ENCODE peak calls at places on chromosomes 4 and X, in seven cellular contexts. L, R, I, F, G, S and N are unnamed samples.
A peak's percentile ranks its signal among the peaks of the same experiment; 100 is the strongest.

GRCh38 chrX:78944351-78944750 is 840 bp upstream of the P2RY10 start:
- DNase-seq in L (no peak), R (no peak), I (no peak), F (no peak), G (no peak), S (no peak), N (no peak)

GRCh38 chr4:61500883-61501282 is 300.8 kb downstream of the ADGRL3 start:
- DNase-seq in L (no peak), R (peak; percentile 51), I (no peak), F (no peak), G (no peak), S (no peak), N (peak; percentile 41)

GRCh38 chr4:108834787-108835384 is 72.0 kb upstream of the ETNPPL start:
- DNase-seq in L (no peak), R (peak; percentile 67), I (no peak), F (no peak), G (no peak), S (peak; percentile 32), N (peak; percentile 67)

GRCh38 chr4:76311896-76312331 is 5.4 kb downstream of the STBD1 start:
- DNase-seq in L (no peak), R (no peak), I (no peak), F (no peak), G (no peak), S (peak; percentile 64), N (peak; percentile 18)

GRCh38 chr4:138232364-138232763 is 9.8 kb downstream of the SLC7A11 start:
- DNase-seq in L (no peak), R (no peak), I (no peak), F (no peak), G (no peak), S (no peak), N (no peak)

GRCh38 chr4:22502895-22503814 is 12.7 kb downstream of the ADGRA3 start:
- DNase-seq in L (no peak), R (peak; percentile 65), I (no peak), F (no peak), G (no peak), S (no peak), N (no peak)

GRCh38 chrX:52923781-52924241 is 26.7 kb downstream of the FAM156B start:
- DNase-seq in L (no peak), R (peak; percentile 63), I (no peak), F (peak; percentile 12), G (no peak), S (peak; percentile 65), N (peak; percentile 54)

GRCh38 chrX:3576886-3577516 is 136.4 kb downstream of the PRKX start:
- DNase-seq in L (no peak), R (no peak), I (no peak), F (no peak), G (no peak), S (peak; percentile 1), N (no peak)

GRCh38 chrX:155094468-155095061 is 23.3 kb downstream of the BRCC3 start:
- DNase-seq in L (no peak), R (peak; percentile 48), I (no peak), F (no peak), G (no peak), S (peak; percentile 48), N (peak; percentile 66)

GRCh38 chr4:42927946-42928345 is 35.4 kb downstream of the GRXCR1 start:
- DNase-seq in L (no peak), R (peak; percentile 40), I (no peak), F (no peak), G (no peak), S (no peak), N (peak; percentile 62)

GRCh38 chr4:10926025-10926424 is 241.5 kb upstream of the CLNK start:
- DNase-seq in L (no peak), R (peak; percentile 39), I (no peak), F (no peak), G (no peak), S (no peak), N (peak; percentile 69)

GRCh38 chr4:153402366-153402765 is 57.9 kb downstream of the MND1 start:
- DNase-seq in L (no peak), R (no peak), I (no peak), F (no peak), G (no peak), S (no peak), N (no peak)

GRCh38 chr4:168999836-169000235 is 10.2 kb downstream of the CBR4 start:
- DNase-seq in L (no peak), R (peak; percentile 19), I (no peak), F (no peak), G (no peak), S (no peak), N (no peak)

GRCh38 chr4:183333983-183334382 is 11.8 kb upstream of the CLDN24 start:
- DNase-seq in L (no peak), R (peak; percentile 46), I (no peak), F (no peak), G (no peak), S (no peak), N (peak; percentile 59)

GRCh38 chr4:74308215-74308614 is at the start of gene EPGN:
- DNase-seq in L (no peak), R (peak; percentile 81), I (no peak), F (no peak), G (no peak), S (no peak), N (peak; percentile 86)

GRCh38 chrX:19646298-19646697 is 131.0 kb upstream of the MAP3K15 start:
- DNase-seq in L (no peak), R (no peak), I (no peak), F (no peak), G (no peak), S (no peak), N (no peak)

GRCh38 chr4:40681600-40682297 is 52.1 kb upstream of the RBM47 start:
- DNase-seq in L (no peak), R (no peak), I (no peak), F (no peak), G (no peak), S (no peak), N (no peak)

GRCh38 chr4:40682298-40683101 is 52.8 kb upstream of the RBM47 start:
- DNase-seq in L (no peak), R (no peak), I (no peak), F (no peak), G (no peak), S (peak; percentile 75), N (no peak)

GRCh38 chr4:40686081-40686913 is 56.6 kb upstream of the RBM47 start:
- DNase-seq in L (no peak), R (no peak), I (no peak), F (no peak), G (no peak), S (no peak), N (no peak)

GRCh38 chr4:40685300-40685699 is 55.6 kb upstream of the RBM47 start:
- DNase-seq in L (no peak), R (peak; percentile 51), I (no peak), F (no peak), G (no peak), S (no peak), N (peak; percentile 57)

DNA sequence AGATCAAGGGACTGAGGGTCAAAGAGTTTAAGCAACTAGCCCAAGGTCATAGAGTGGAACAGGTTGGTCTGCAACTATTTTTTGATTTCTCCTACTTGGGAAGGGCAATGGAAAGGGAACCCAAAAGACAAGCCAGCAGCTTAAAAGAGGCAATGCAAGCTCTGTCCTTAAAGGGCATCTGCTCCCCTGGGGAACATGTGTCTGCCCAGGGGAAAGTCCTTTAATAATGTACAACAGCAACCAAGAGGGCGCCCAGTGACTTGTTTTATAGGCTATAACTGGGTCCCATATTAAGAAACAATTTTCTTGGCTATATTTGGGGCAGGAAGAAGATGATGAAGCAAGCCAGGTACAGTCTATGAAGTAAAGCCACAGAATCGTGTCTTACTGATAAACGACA is 54.7 kb upstream of the RBM47 start:
- DNase-seq in L (no peak), R (no peak), I (no peak), F (no peak), G (no peak), S (peak; percentile 26), N (no peak)
- TF ChIP-seq CTCF in L (no peak), R (no peak), I (no peak), F (no peak), G (no peak), S (no peak), N (no peak)

GRCh38 chr4:66571145-66571544 is 900.9 kb upstream of the EPHA5 start:
- DNase-seq in L (no peak), R (no peak), I (no peak), F (no peak), G (no peak), S (no peak), N (no peak)

GRCh38 chr4:66568001-66568400 is 897.7 kb upstream of the EPHA5 start:
- DNase-seq in L (no peak), R (no peak), I (no peak), F (no peak), G (no peak), S (no peak), N (no peak)

GRCh38 chr4:66567551-66567950 is 897.3 kb upstream of the EPHA5 start:
- DNase-seq in L (no peak), R (peak; percentile 29), I (no peak), F (no peak), G (no peak), S (no peak), N (no peak)

GRCh38 chr4:66568431-66568830 is 898.1 kb upstream of the EPHA5 start:
- DNase-seq in L (no peak), R (peak; percentile 36), I (no peak), F (no peak), G (no peak), S (no peak), N (no peak)

GRCh38 chr4:66569228-66569627 is 898.9 kb upstream of the EPHA5 start:
- DNase-seq in L (no peak), R (no peak), I (no peak), F (no peak), G (no peak), S (no peak), N (no peak)
- TF ChIP-seq CTCF in L (no peak), R (no peak), I (no peak), F (no peak), G (no peak), S (no peak), N (no peak)

DNA sequence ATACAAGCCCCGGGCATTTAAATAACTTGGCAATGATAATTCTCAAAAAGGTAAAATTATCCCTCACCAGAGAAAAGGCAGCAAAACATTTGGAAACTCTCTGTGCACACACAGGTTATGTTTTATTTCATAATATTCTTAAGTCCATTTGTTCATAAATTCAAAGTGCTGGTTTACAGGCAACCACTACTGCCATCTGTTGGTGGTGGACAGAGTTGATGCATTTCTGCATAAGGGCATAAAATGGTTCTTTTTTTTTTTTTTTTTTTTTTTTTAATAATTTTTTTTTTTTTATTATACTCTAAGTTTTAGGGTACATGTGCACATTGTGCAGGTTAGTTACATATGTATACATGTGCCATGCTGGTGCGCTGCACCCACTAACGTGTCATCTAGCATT is 31.5 kb upstream of the IL21 start:
- DNase-seq in L (peak; percentile 4), R (peak; percentile 73), I (peak; percentile 51), F (no peak), G (no peak), S (peak; percentile 57), N (peak; percentile 62)
- TF ChIP-seq CTCF in L (peak; percentile 45), R (peak; percentile 78), I (peak; percentile 40), F (no peak), G (peak; percentile 33), S (peak; percentile 54), N (peak; percentile 40)

DNA sequence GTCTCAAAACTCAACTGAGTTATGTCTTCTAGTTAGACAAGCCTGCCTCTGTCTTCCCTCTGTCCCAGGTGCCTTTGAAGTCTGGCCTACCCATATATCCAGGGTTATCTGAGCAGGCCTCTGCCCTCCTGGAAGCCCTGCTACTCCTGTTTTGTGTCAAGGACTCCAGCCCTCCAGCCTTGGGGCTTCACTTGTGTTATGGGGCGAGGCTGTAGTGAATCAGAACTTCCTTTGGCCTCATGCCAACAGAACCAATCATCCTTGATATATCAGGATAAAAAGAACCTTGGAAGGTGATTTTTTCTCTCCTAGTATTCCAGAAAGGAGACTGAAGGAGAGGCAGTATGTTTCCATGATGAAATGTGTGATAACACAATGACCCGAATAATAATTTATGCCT is 8.9 kb upstream of the ADGRG4 start:
- DNase-seq in L (no peak), R (peak; percentile 75), I (no peak), F (no peak), G (no peak), S (no peak), N (peak; percentile 64)
- TF ChIP-seq CTCF in L (no peak), R (no peak), I (no peak), F (no peak), G (no peak), S (no peak), N (no peak)